ENCODE peak calls at places on chromosomes 16 and 17, in six cellular contexts. U, L, E, C, I and S are unnamed samples.

GRCh38 chr16:19223235-19223847 is 55.3 kb downstream of the SYT17 start:
- DNase-seq in U (peak; percentile 20), L (peak; percentile 18), E (peak; percentile 2), C (no peak), I (no peak), S (no peak)

GRCh38 chr17:38925263-38925995 is at the start of gene LASP1NB:
- DNase-seq in U (no peak), L (peak; percentile 28), E (peak; percentile 66), C (peak; percentile 89), I (peak; percentile 83), S (peak; percentile 56)

GRCh38 chr16:27769561-27770222 is 219.7 kb downstream of the KATNIP start:
- DNase-seq in U (no peak), L (no peak), E (peak; percentile 56), C (no peak), I (peak; percentile 29), S (no peak)

GRCh38 chr17:28524476-28525415 is 18.6 kb downstream of the FOXN1 start:
- DNase-seq in U (peak; percentile 91), L (no peak), E (peak; percentile 71), C (no peak), I (peak; percentile 35), S (no peak)

GRCh38 chr16:642189-643049 is 791 bp downstream of the MCRIP2 start:
- DNase-seq in U (peak; percentile 44), L (no peak), E (peak; percentile 36), C (no peak), I (peak; percentile 86), S (no peak)

GRCh38 chr17:56269509-56269908 is 116.2 kb downstream of the ANKFN1 start:
- DNase-seq in U (no peak), L (no peak), E (no peak), C (no peak), I (no peak), S (no peak)

GRCh38 chr16:11498683-11499082 is 88.0 kb downstream of the LITAF start:
- DNase-seq in U (no peak), L (no peak), E (no peak), C (no peak), I (no peak), S (no peak)

GRCh38 chr16:24737391-24737871 is 8.0 kb downstream of the TNRC6A start:
- DNase-seq in U (no peak), L (no peak), E (peak; percentile 46), C (no peak), I (no peak), S (no peak)

GRCh38 chr16:12002447-12003006 is 26.0 kb downstream of the SNX29 start:
- DNase-seq in U (no peak), L (no peak), E (peak; percentile 96), C (no peak), I (no peak), S (no peak)

GRCh38 chr17:22704674-22705073 is 1012.4 kb downstream of the KCNJ18 start:
- DNase-seq in U (no peak), L (no peak), E (no peak), C (no peak), I (no peak), S (no peak)

GRCh38 chr17:1182831-1183578 is 3.2 kb upstream of the ABR start:
- DNase-seq in U (no peak), L (no peak), E (no peak), C (no peak), I (no peak), S (no peak)

GRCh38 chr16:12255919-12256665 is 279.6 kb downstream of the SNX29 start:
- DNase-seq in U (no peak), L (no peak), E (no peak), C (no peak), I (no peak), S (no peak)

GRCh38 chr16:86016201-86016965 is 117.4 kb downstream of the IRF8 start:
- DNase-seq in U (peak; percentile 81), L (peak; percentile 32), E (peak; percentile 75), C (no peak), I (no peak), S (no peak)